ENCODE peak calls at places on chromosomes 1 and 21, in five cellular contexts. One of them, this sample, is unnamed.

GRCh38 chr1:76713535-76713934 is 153.7 kb upstream of the ST6GALNAC5 start:
- DNase-seq in HepG2: no peak
- DNase-seq in HEK293T: no peak
- DNase-seq in K562: no peak
- DNase-seq in SK-N-SH: no peak
- DNase-seq in this sample: peak

GRCh38 chr21:36450511-36450910 is 29.4 kb downstream of the CLDN14 start:
- DNase-seq in HepG2: no peak
- DNase-seq in SK-N-SH: no peak
- DNase-seq in K562: no peak
- DNase-seq in HEK293T: no peak
- DNase-seq in this sample: no peak

GRCh38 chr1:213622365-213623087 is 365.2 kb upstream of the PROX1 start:
- DNase-seq in HEK293T: no peak
- DNase-seq in SK-N-SH: no peak
- DNase-seq in K562: no peak
- DNase-seq in HepG2: peak
- DNase-seq in this sample: peak

GRCh38 chr1:234584926-234585325 is 25.1 kb downstream of the IRF2BP2 start:
- DNase-seq in SK-N-SH: peak
- DNase-seq in HEK293T: no peak
- DNase-seq in HepG2: no peak
- DNase-seq in K562: peak
- DNase-seq in this sample: no peak

GRCh38 chr1:219659682-219660081 is 46.8 kb upstream of the ZC3H11B start:
- DNase-seq in SK-N-SH: peak
- DNase-seq in K562: no peak
- DNase-seq in HepG2: no peak
- DNase-seq in HEK293T: peak
- DNase-seq in this sample: no peak

GRCh38 chr1:201376464-201377374 is 761 bp downstream of the TNNT2 start:
- DNase-seq in HepG2: peak
- DNase-seq in K562: peak
- DNase-seq in SK-N-SH: peak
- DNase-seq in HEK293T: peak
- DNase-seq in this sample: no peak

GRCh38 chr21:34869541-34869940 is 179.6 kb downstream of the RUNX1 start:
- DNase-seq in HEK293T: no peak
- DNase-seq in HepG2: no peak
- DNase-seq in K562: no peak
- DNase-seq in SK-N-SH: no peak
- DNase-seq in this sample: no peak

GRCh38 chr1:183391863-183392262 is 26.3 kb downstream of the NMNAT2 start:
- DNase-seq in SK-N-SH: no peak
- DNase-seq in HEK293T: no peak
- DNase-seq in K562: no peak
- DNase-seq in HepG2: no peak
- DNase-seq in this sample: no peak

GRCh38 chr1:36570016-36570415 is 87.3 kb upstream of the CSF3R start:
- DNase-seq in SK-N-SH: no peak
- DNase-seq in K562: no peak
- DNase-seq in HepG2: no peak
- DNase-seq in HEK293T: no peak
- DNase-seq in this sample: no peak

GRCh38 chr1:23420778-23421177 is 3.8 kb downstream of the TCEA3 start:
- DNase-seq in HEK293T: no peak
- DNase-seq in K562: no peak
- DNase-seq in SK-N-SH: no peak
- DNase-seq in HepG2: no peak
- DNase-seq in this sample: no peak

GRCh38 chr1:45272943-45273342 is 53.8 kb upstream of the HPDL start:
- DNase-seq in HEK293T: no peak
- DNase-seq in HepG2: no peak
- DNase-seq in SK-N-SH: no peak
- DNase-seq in K562: no peak
- DNase-seq in this sample: no peak

GRCh38 chr1:64363116-64363515 is 106.8 kb upstream of the CACHD1 start:
- DNase-seq in K562: no peak
- DNase-seq in HepG2: no peak
- DNase-seq in HEK293T: no peak
- DNase-seq in SK-N-SH: no peak
- DNase-seq in this sample: no peak

GRCh38 chr1:111852216-111852615 is 96.5 kb downstream of the DDX20 start:
- DNase-seq in HepG2: no peak
- DNase-seq in K562: no peak
- DNase-seq in HEK293T: no peak
- DNase-seq in SK-N-SH: no peak
- DNase-seq in this sample: no peak

GRCh38 chr1:7616076-7616833 is 154.8 kb upstream of the VAMP3 start:
- DNase-seq in HEK293T: peak
- DNase-seq in SK-N-SH: no peak
- DNase-seq in K562: peak
- DNase-seq in HepG2: peak
- DNase-seq in this sample: no peak

GRCh38 chr21:43721939-43722338 is 3.0 kb downstream of the PDXK start:
- DNase-seq in HEK293T: no peak
- DNase-seq in HepG2: no peak
- DNase-seq in SK-N-SH: no peak
- DNase-seq in K562: no peak
- DNase-seq in this sample: no peak

GRCh38 chr21:40386301-40386911 is 460.6 kb downstream of the DSCAM start:
- DNase-seq in SK-N-SH: peak
- DNase-seq in HepG2: no peak
- DNase-seq in K562: peak
- DNase-seq in HEK293T: peak
- DNase-seq in this sample: no peak

GRCh38 chr1:221740260-221740830 is 1.5 kb downstream of the DUSP10 start:
- DNase-seq in K562: no peak
- DNase-seq in HepG2: no peak
- DNase-seq in SK-N-SH: no peak
- DNase-seq in HEK293T: no peak
- DNase-seq in this sample: no peak

GRCh38 chr1:65983500-65983899 is 190.8 kb downstream of the PDE4B start:
- DNase-seq in HEK293T: no peak
- DNase-seq in K562: no peak
- DNase-seq in HepG2: no peak
- DNase-seq in SK-N-SH: no peak
- DNase-seq in this sample: no peak

GRCh38 chr1:77668924-77669449 is 13.5 kb downstream of the ZZZ3 start:
- DNase-seq in K562: peak
- DNase-seq in SK-N-SH: no peak
- DNase-seq in HEK293T: no peak
- DNase-seq in HepG2: no peak
- DNase-seq in this sample: no peak

GRCh38 chr1:37544530-37544929 is 9.6 kb downstream of the SNIP1 start:
- DNase-seq in K562: no peak
- DNase-seq in HepG2: no peak
- DNase-seq in HEK293T: no peak
- DNase-seq in SK-N-SH: no peak
- DNase-seq in this sample: no peak

GRCh38 chr1:174740248-174740990 is 259.3 kb upstream of the CACYBP start:
- DNase-seq in K562: no peak
- DNase-seq in HEK293T: no peak
- DNase-seq in HepG2: peak
- DNase-seq in SK-N-SH: no peak
- DNase-seq in this sample: no peak

GRCh38 chr21:37146320-37147225 is 73.5 kb downstream of the TTC3 start:
- DNase-seq in HEK293T: no peak
- DNase-seq in SK-N-SH: no peak
- DNase-seq in HepG2: no peak
- DNase-seq in K562: no peak
- DNase-seq in this sample: no peak

GRCh38 chr1:54506594-54506993 is 41.4 kb upstream of the ACOT11 start:
- DNase-seq in HEK293T: no peak
- DNase-seq in HepG2: no peak
- DNase-seq in SK-N-SH: no peak
- DNase-seq in K562: no peak
- DNase-seq in this sample: no peak
- TF ChIP-seq FOXM1 in HEK293T: no peak
- TF ChIP-seq FOXM1 in HepG2: no peak
- TF ChIP-seq FOXM1 in SK-N-SH: no peak
- TF ChIP-seq FOXM1 in K562: no peak
- TF ChIP-seq FOXM1 in this sample: no peak

DNA sequence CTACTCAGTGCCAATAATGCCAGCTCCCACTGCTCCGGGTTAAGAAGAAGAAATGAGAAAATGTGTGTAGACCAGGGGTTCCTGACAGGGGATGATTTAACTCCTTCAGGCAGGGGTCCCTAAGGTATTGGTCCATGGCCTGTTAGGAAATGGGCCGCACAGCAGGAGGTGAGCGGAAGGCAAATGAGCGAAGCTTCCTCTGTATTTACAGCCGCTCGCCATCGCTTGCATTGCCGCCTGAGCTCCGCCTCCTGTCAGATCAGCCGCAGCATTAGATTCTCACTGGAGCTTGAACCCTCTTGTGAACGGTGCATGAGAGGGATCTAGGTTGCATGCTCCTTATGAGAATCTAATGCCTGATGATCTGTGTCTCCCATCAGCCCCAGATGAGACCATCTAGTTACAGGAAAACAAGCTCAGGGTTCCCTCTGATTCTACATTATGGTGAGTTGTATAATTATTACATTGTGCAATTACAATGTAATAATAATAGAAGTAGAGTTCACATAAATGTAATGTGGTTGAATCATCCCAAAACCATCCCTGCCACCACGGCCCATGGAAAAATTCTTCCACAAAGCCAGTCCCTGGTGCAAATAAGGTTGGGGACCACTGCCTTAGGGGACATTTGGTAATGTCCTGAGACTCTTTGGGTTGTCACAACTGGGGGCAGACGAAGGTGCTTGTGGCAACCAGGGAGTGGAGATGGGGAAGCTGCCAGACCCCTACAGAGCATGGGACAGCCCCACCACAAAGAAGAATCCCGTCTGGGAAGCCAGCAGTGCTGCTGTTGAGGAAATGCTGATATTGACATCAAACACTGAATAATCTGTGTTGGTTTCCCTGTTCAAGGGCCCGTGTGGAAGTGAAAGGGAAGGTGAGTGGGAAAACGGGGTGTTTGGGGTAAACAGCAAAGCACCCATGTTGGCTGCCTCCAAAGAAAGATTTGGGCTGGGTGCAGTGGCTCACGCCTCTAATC is 60.8 kb downstream of the DHRS3 start:
- DNase-seq in HepG2: no peak
- DNase-seq in SK-N-SH: no peak
- DNase-seq in K562: no peak
- DNase-seq in HEK293T: no peak
- DNase-seq in this sample: no peak
- TF ChIP-seq FOXM1 in HepG2: no peak
- TF ChIP-seq FOXM1 in SK-N-SH: no peak
- TF ChIP-seq FOXM1 in K562: no peak
- TF ChIP-seq FOXM1 in HEK293T: no peak
- TF ChIP-seq FOXM1 in this sample: no peak

GRCh38 chr1:156367386-156368156 is 1.4 kb upstream of the RHBG start:
- DNase-seq in SK-N-SH: peak
- DNase-seq in K562: no peak
- DNase-seq in HepG2: peak
- DNase-seq in HEK293T: no peak
- DNase-seq in this sample: no peak

GRCh38 chr1:156371553-156372264 is 2.7 kb downstream of the RHBG start:
- DNase-seq in K562: peak
- DNase-seq in SK-N-SH: no peak
- DNase-seq in HEK293T: no peak
- DNase-seq in HepG2: peak
- DNase-seq in this sample: no peak

GRCh38 chr1:156368157-156368658 is 803 bp upstream of the RHBG start:
- DNase-seq in K562: no peak
- DNase-seq in SK-N-SH: peak
- DNase-seq in HepG2: peak
- DNase-seq in HEK293T: no peak
- DNase-seq in this sample: no peak

GRCh38 chr1:156366832-156367231 is 2.2 kb upstream of the RHBG start:
- DNase-seq in HepG2: no peak
- DNase-seq in HEK293T: no peak
- DNase-seq in SK-N-SH: no peak
- DNase-seq in K562: no peak
- DNase-seq in this sample: no peak

GRCh38 chr1:156368889-156369684 is at the start of gene RHBG:
- DNase-seq in K562: no peak
- DNase-seq in SK-N-SH: no peak
- DNase-seq in HepG2: peak
- DNase-seq in HEK293T: no peak
- DNase-seq in this sample: no peak
- TF ChIP-seq FOXM1 in K562: no peak
- TF ChIP-seq FOXM1 in SK-N-SH: no peak
- TF ChIP-seq FOXM1 in HepG2: no peak
- TF ChIP-seq FOXM1 in HEK293T: no peak
- TF ChIP-seq FOXM1 in this sample: no peak

GRCh38 chr1:226884116-226884515 is 13.7 kb downstream of the PSEN2 start:
- DNase-seq in SK-N-SH: no peak
- DNase-seq in HEK293T: no peak
- DNase-seq in K562: no peak
- DNase-seq in HepG2: no peak
- DNase-seq in this sample: no peak

GRCh38 chr1:226887006-226887405 is 16.6 kb downstream of the PSEN2 start:
- DNase-seq in SK-N-SH: no peak
- DNase-seq in HepG2: no peak
- DNase-seq in HEK293T: no peak
- DNase-seq in K562: no peak
- DNase-seq in this sample: no peak

GRCh38 chr1:226886142-226886901 is 15.9 kb downstream of the PSEN2 start:
- DNase-seq in K562: no peak
- DNase-seq in HepG2: no peak
- DNase-seq in HEK293T: no peak
- DNase-seq in SK-N-SH: no peak
- DNase-seq in this sample: no peak

GRCh38 chr1:226883630-226884029 is 13.2 kb downstream of the PSEN2 start:
- DNase-seq in HEK293T: no peak
- DNase-seq in K562: no peak
- DNase-seq in SK-N-SH: no peak
- DNase-seq in HepG2: no peak
- DNase-seq in this sample: no peak

DNA sequence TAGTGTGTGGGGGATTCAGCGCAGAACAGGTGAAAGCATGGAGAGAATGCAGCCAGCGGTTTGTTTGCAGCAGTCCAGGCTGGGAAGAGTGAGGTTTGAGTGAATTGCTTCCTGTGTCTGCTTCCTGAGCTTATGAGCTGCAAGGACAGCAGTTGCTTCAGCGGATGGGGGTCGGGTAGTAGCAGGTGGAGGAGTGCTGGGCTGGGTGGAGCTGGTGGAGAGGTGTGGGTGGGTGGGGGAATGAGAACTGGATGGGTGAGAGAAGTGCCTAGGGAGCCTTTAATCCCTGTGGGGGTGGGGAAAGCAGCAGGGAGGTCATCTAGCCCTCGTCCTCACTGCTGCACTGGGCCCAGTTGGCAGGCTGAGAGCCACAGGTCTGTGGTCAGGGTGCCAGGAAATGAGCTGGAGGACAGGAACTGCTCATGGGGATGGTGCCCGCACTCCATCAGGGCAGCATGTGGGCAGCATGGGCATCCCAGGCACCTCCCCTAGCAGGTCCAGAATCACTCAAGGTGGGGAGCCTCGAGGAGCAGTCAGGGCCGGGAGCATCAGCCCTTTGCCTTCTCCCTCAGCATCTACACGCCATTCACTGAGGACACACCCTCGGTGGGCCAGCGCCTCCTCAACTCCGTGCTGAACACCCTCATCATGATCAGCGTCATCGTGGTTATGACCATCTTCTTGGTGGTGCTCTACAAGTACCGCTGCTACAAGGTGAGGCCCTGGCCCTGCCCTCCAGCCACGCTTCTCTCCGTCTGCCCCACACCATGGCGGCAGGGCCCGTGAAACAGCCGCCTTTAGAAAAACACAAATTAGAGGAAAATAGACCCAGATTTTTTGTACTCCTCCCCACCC is 14.8 kb downstream of the PSEN2 start:
- DNase-seq in HEK293T: no peak
- DNase-seq in SK-N-SH: no peak
- DNase-seq in K562: no peak
- DNase-seq in HepG2: no peak
- DNase-seq in this sample: no peak
- TF ChIP-seq FOXM1 in HEK293T: no peak
- TF ChIP-seq FOXM1 in SK-N-SH: no peak
- TF ChIP-seq FOXM1 in K562: no peak
- TF ChIP-seq FOXM1 in HepG2: no peak
- TF ChIP-seq FOXM1 in this sample: no peak